ENCODE peak calls at places on chromosomes 7 and 10, in five cellular contexts. Z is aorta; I is activated CD4-positive, CD25-positive, alpha-beta regulatory T cell; D is neuronal stem cell; R is NCI-H345. A is an unnamed sample.
A peak's percentile ranks its signal among the peaks of the same experiment; 100 is the strongest.

GRCh38 chr7:151859111-151859947 is 17.6 kb downstream of the PRKAG2 start:
- DNase-seq in D (no peak), R (no peak), I (no peak), Z (peak; percentile 28), A (no peak)

GRCh38 chr10:123852411-123852951 is 39.1 kb downstream of the CPXM2 start:
- DNase-seq in R (no peak), Z (no peak), I (no peak), D (no peak), A (no peak)

GRCh38 chr10:30752481-30752881 is 122.9 kb upstream of the LYZL2 start:
- DNase-seq in I (no peak), R (no peak), Z (no peak), D (no peak), A (no peak)

GRCh38 chr10:69715899-69716606 is 85.7 kb upstream of the COL13A1 start:
- DNase-seq in Z (no peak), R (no peak), D (no peak), I (no peak), A (no peak)

GRCh38 chr10:94315975-94316464 is 46.7 kb downstream of the NOC3L start:
- DNase-seq in Z (no peak), D (no peak), I (no peak), R (no peak), A (no peak)

GRCh38 chr10:131081386-131081785 is 230.1 kb downstream of the TCERG1L start:
- DNase-seq in Z (no peak), R (no peak), I (no peak), D (no peak), A (no peak)

GRCh38 chr7:298739-299138 is 8.8 kb downstream of the FOXL3 start:
- DNase-seq in R (no peak), D (no peak), Z (no peak), I (no peak), A (no peak)

GRCh38 chr10:42940487-42941157 is 136.2 kb upstream of the RET start:
- DNase-seq in Z (no peak), R (no peak), I (no peak), D (no peak), A (no peak)

GRCh38 chr10:69458426-69459100 is 7.3 kb downstream of the TSPAN15 start:
- DNase-seq in R (no peak), I (no peak), Z (peak; percentile 77), D (no peak), A (peak; percentile 62)

GRCh38 chr10:85919358-85920022 is 447.1 kb downstream of the GRID1 start:
- DNase-seq in I (no peak), R (peak; percentile 69), D (no peak), Z (no peak), A (no peak)

GRCh38 chr7:80309377-80309776 is 174.7 kb downstream of the GNAI1 start:
- DNase-seq in R (no peak), Z (no peak), I (no peak), D (no peak), A (no peak)

GRCh38 chr10:43868952-43869351 is 220.3 kb upstream of the ZNF32 start:
- DNase-seq in D (no peak), R (no peak), Z (no peak), I (no peak), A (no peak)